ENCODE peak calls at places on chromosomes 4 and X, in nine cellular contexts. One of them, this sample, is unnamed.

GRCh38 chrX:77749695-77750094 is 36.3 kb downstream of the ATRX start:
- DNase-seq in CD4-positive, alpha-beta T cell: no peak
- DNase-seq in fibroblast of lung: no peak
- DNase-seq in MCF 10A: peak; percentile 13
- DNase-seq in GM12865: no peak
- DNase-seq in HCT116: no peak
- DNase-seq in choroid plexus epithelial cell: peak; percentile 69
- DNase-seq in Peyer's patch: no peak
- DNase-seq in psoas muscle: no peak
- DNase-seq in this sample: no peak

GRCh38 chrX:23699636-23700194 is 32.4 kb downstream of the PRDX4 start:
- DNase-seq in CD4-positive, alpha-beta T cell: no peak
- DNase-seq in fibroblast of lung: peak; percentile 2
- DNase-seq in MCF 10A: no peak
- DNase-seq in GM12865: no peak
- DNase-seq in HCT116: no peak
- DNase-seq in choroid plexus epithelial cell: peak; percentile 2
- DNase-seq in Peyer's patch: peak; percentile 49
- DNase-seq in psoas muscle: no peak
- DNase-seq in this sample: no peak

GRCh38 chr4:155367608-155368007 is 9.2 kb downstream of the MAP9 start:
- DNase-seq in CD4-positive, alpha-beta T cell: no peak
- DNase-seq in fibroblast of lung: no peak
- DNase-seq in MCF 10A: no peak
- DNase-seq in GM12865: no peak
- DNase-seq in HCT116: no peak
- DNase-seq in choroid plexus epithelial cell: no peak
- DNase-seq in Peyer's patch: no peak
- DNase-seq in psoas muscle: no peak
- DNase-seq in this sample: no peak

GRCh38 chrX:151830911-151831310 is 81.8 kb upstream of the MAGEA4 start:
- DNase-seq in CD4-positive, alpha-beta T cell: no peak
- DNase-seq in fibroblast of lung: no peak
- DNase-seq in MCF 10A: no peak
- DNase-seq in GM12865: no peak
- DNase-seq in HCT116: no peak
- DNase-seq in choroid plexus epithelial cell: peak; percentile 31
- DNase-seq in Peyer's patch: no peak
- DNase-seq in psoas muscle: no peak
- DNase-seq in this sample: no peak

GRCh38 chrX:118239471-118239870 is 106.4 kb upstream of the WDR44 start:
- DNase-seq in CD4-positive, alpha-beta T cell: no peak
- DNase-seq in fibroblast of lung: no peak
- DNase-seq in MCF 10A: no peak
- DNase-seq in GM12865: no peak
- DNase-seq in HCT116: no peak
- DNase-seq in choroid plexus epithelial cell: no peak
- DNase-seq in Peyer's patch: no peak
- DNase-seq in psoas muscle: no peak
- DNase-seq in this sample: no peak

GRCh38 chr4:9924750-9925149 is 96.5 kb downstream of the SLC2A9 start:
- DNase-seq in CD4-positive, alpha-beta T cell: no peak
- DNase-seq in fibroblast of lung: no peak
- DNase-seq in MCF 10A: peak; percentile 80
- DNase-seq in GM12865: no peak
- DNase-seq in HCT116: no peak
- DNase-seq in choroid plexus epithelial cell: peak; percentile 32
- DNase-seq in Peyer's patch: no peak
- DNase-seq in psoas muscle: no peak
- DNase-seq in this sample: no peak

GRCh38 chr4:48554606-48555005 is 64.6 kb downstream of the ZAR1 start:
- DNase-seq in CD4-positive, alpha-beta T cell: no peak
- DNase-seq in fibroblast of lung: no peak
- DNase-seq in MCF 10A: no peak
- DNase-seq in GM12865: no peak
- DNase-seq in HCT116: no peak
- DNase-seq in choroid plexus epithelial cell: no peak
- DNase-seq in Peyer's patch: no peak
- DNase-seq in psoas muscle: no peak
- DNase-seq in this sample: no peak

GRCh38 chr4:43992552-43992951 is 456.1 kb downstream of the KCTD8 start:
- DNase-seq in CD4-positive, alpha-beta T cell: no peak
- DNase-seq in fibroblast of lung: no peak
- DNase-seq in MCF 10A: no peak
- DNase-seq in GM12865: no peak
- DNase-seq in HCT116: no peak
- DNase-seq in choroid plexus epithelial cell: no peak
- DNase-seq in Peyer's patch: no peak
- DNase-seq in psoas muscle: no peak
- DNase-seq in this sample: no peak

GRCh38 chrX:15336023-15336413 is 695 bp upstream of the PIGA start:
- DNase-seq in CD4-positive, alpha-beta T cell: no peak
- DNase-seq in fibroblast of lung: peak; percentile 52
- DNase-seq in MCF 10A: peak; percentile 6
- DNase-seq in GM12865: peak; percentile 18
- DNase-seq in HCT116: no peak
- DNase-seq in choroid plexus epithelial cell: peak; percentile 55
- DNase-seq in Peyer's patch: no peak
- DNase-seq in psoas muscle: no peak
- DNase-seq in this sample: no peak

GRCh38 chr4:40507977-40508376 is 121.7 kb downstream of the RBM47 start:
- DNase-seq in CD4-positive, alpha-beta T cell: no peak
- DNase-seq in fibroblast of lung: peak; percentile 13
- DNase-seq in MCF 10A: no peak
- DNase-seq in GM12865: no peak
- DNase-seq in HCT116: no peak
- DNase-seq in choroid plexus epithelial cell: no peak
- DNase-seq in Peyer's patch: peak; percentile 66
- DNase-seq in psoas muscle: no peak
- DNase-seq in this sample: no peak

GRCh38 chr4:53185853-53186590 is 179.8 kb downstream of the SCFD2 start:
- DNase-seq in CD4-positive, alpha-beta T cell: no peak
- DNase-seq in fibroblast of lung: peak; percentile 67
- DNase-seq in MCF 10A: no peak
- DNase-seq in GM12865: no peak
- DNase-seq in HCT116: no peak
- DNase-seq in choroid plexus epithelial cell: peak; percentile 65
- DNase-seq in Peyer's patch: no peak
- DNase-seq in psoas muscle: no peak
- DNase-seq in this sample: no peak

GRCh38 chr4:38805530-38806145 is 1.0 kb upstream of the TLR1 start:
- DNase-seq in CD4-positive, alpha-beta T cell: no peak
- DNase-seq in fibroblast of lung: no peak
- DNase-seq in MCF 10A: no peak
- DNase-seq in GM12865: peak; percentile 93
- DNase-seq in HCT116: no peak
- DNase-seq in choroid plexus epithelial cell: peak; percentile 27
- DNase-seq in Peyer's patch: peak; percentile 79
- DNase-seq in psoas muscle: no peak
- DNase-seq in this sample: no peak

GRCh38 chr4:5752803-5753184 is 41.8 kb downstream of the EVC start:
- DNase-seq in CD4-positive, alpha-beta T cell: no peak
- DNase-seq in fibroblast of lung: no peak
- DNase-seq in MCF 10A: no peak
- DNase-seq in GM12865: no peak
- DNase-seq in HCT116: no peak
- DNase-seq in choroid plexus epithelial cell: no peak
- DNase-seq in Peyer's patch: no peak
- DNase-seq in psoas muscle: no peak
- DNase-seq in this sample: no peak

GRCh38 chr4:13928214-13928613 is 300.7 kb upstream of the BOD1L1 start:
- DNase-seq in CD4-positive, alpha-beta T cell: no peak
- DNase-seq in fibroblast of lung: no peak
- DNase-seq in MCF 10A: no peak
- DNase-seq in GM12865: no peak
- DNase-seq in HCT116: no peak
- DNase-seq in choroid plexus epithelial cell: no peak
- DNase-seq in Peyer's patch: no peak
- DNase-seq in psoas muscle: no peak
- DNase-seq in this sample: no peak
- TF ChIP-seq CTCF in CD4-positive, alpha-beta T cell: no peak
- TF ChIP-seq CTCF in fibroblast of lung: no peak
- TF ChIP-seq CTCF in MCF 10A: no peak
- TF ChIP-seq CTCF in GM12865: no peak
- TF ChIP-seq CTCF in HCT116: no peak
- TF ChIP-seq CTCF in choroid plexus epithelial cell: no peak
- TF ChIP-seq CTCF in Peyer's patch: no peak
- TF ChIP-seq CTCF in psoas muscle: no peak
- TF ChIP-seq CTCF in this sample: no peak

DNA sequence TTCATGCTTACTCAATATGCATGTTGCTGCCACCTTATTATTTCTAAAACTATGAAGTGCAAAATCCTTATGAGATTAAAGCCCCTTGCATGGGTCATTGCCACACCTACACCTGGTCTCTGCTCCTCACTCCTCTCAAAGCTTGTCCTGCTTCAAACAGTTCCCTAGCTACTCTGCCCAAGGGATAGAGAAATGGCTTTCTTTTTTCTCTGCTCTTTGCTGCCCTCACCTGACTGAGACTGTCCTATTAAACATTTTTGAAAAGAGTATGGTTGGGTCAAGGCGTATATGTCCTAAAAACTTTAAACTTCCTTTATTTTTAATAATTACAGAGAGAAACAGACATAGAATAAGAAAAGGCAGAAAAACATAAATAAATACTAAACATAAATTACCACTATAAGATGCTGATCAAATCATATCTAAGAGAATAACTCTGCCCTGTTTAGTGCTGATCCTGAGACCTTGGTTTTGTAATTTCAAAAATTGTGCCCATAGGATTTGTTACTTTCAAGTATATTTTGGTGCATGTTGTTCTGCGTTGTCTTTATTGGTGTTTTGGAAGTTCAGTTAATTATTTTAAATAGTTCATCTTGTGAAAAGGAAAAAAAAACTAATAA is 704.9 kb upstream of the PABPC4L start:
- DNase-seq in CD4-positive, alpha-beta T cell: no peak
- DNase-seq in fibroblast of lung: peak; percentile 3
- DNase-seq in MCF 10A: peak; percentile 43
- DNase-seq in GM12865: no peak
- DNase-seq in HCT116: no peak
- DNase-seq in choroid plexus epithelial cell: peak; percentile 22
- DNase-seq in Peyer's patch: no peak
- DNase-seq in psoas muscle: no peak
- DNase-seq in this sample: no peak
- TF ChIP-seq CTCF in CD4-positive, alpha-beta T cell: no peak
- TF ChIP-seq CTCF in fibroblast of lung: peak; percentile 32
- TF ChIP-seq CTCF in MCF 10A: peak; percentile 42
- TF ChIP-seq CTCF in GM12865: no peak
- TF ChIP-seq CTCF in HCT116: peak; percentile 56
- TF ChIP-seq CTCF in choroid plexus epithelial cell: peak; percentile 43
- TF ChIP-seq CTCF in Peyer's patch: no peak
- TF ChIP-seq CTCF in psoas muscle: no peak
- TF ChIP-seq CTCF in this sample: peak; percentile 84

GRCh38 chr4:56731857-56732256 is 50.8 kb upstream of the HOPX start:
- DNase-seq in CD4-positive, alpha-beta T cell: no peak
- DNase-seq in fibroblast of lung: no peak
- DNase-seq in MCF 10A: no peak
- DNase-seq in GM12865: no peak
- DNase-seq in HCT116: no peak
- DNase-seq in choroid plexus epithelial cell: no peak
- DNase-seq in Peyer's patch: peak; percentile 62
- DNase-seq in psoas muscle: no peak
- DNase-seq in this sample: no peak
- TF ChIP-seq CTCF in CD4-positive, alpha-beta T cell: no peak
- TF ChIP-seq CTCF in fibroblast of lung: no peak
- TF ChIP-seq CTCF in MCF 10A: no peak
- TF ChIP-seq CTCF in GM12865: no peak
- TF ChIP-seq CTCF in HCT116: no peak
- TF ChIP-seq CTCF in choroid plexus epithelial cell: no peak
- TF ChIP-seq CTCF in Peyer's patch: no peak
- TF ChIP-seq CTCF in psoas muscle: no peak
- TF ChIP-seq CTCF in this sample: no peak

GRCh38 chrX:132740316-132741123 is 217.9 kb downstream of the HS6ST2 start:
- DNase-seq in CD4-positive, alpha-beta T cell: no peak
- DNase-seq in fibroblast of lung: peak; percentile 12
- DNase-seq in MCF 10A: peak; percentile 28
- DNase-seq in GM12865: no peak
- DNase-seq in HCT116: no peak
- DNase-seq in choroid plexus epithelial cell: peak; percentile 17
- DNase-seq in Peyer's patch: no peak
- DNase-seq in psoas muscle: no peak
- DNase-seq in this sample: no peak
- TF ChIP-seq CTCF in CD4-positive, alpha-beta T cell: no peak
- TF ChIP-seq CTCF in fibroblast of lung: peak; percentile 68
- TF ChIP-seq CTCF in MCF 10A: peak; percentile 83
- TF ChIP-seq CTCF in GM12865: peak; percentile 37
- TF ChIP-seq CTCF in HCT116: peak; percentile 64
- TF ChIP-seq CTCF in choroid plexus epithelial cell: peak; percentile 70
- TF ChIP-seq CTCF in Peyer's patch: peak; percentile 34
- TF ChIP-seq CTCF in psoas muscle: peak; percentile 66
- TF ChIP-seq CTCF in this sample: peak; percentile 89

This sample was measured in chondrocyte.